ENCODE peak calls at places on chromosomes 16 and 17, in five cellular contexts. V, P, Q, D and Y are unnamed samples.

GRCh38 chr16:47574091-47575054 is 113.2 kb downstream of the PHKB start:
- DNase-seq in V (no peak), P (no peak), Q (no peak), D (no peak), Y (no peak)

GRCh38 chr16:59108374-59108773 is 374.3 kb upstream of the GOT2 start:
- DNase-seq in V (no peak), P (no peak), Q (no peak), D (no peak), Y (no peak)

GRCh38 chr17:14341866-14342265 is 41.0 kb downstream of the HS3ST3B1 start:
- DNase-seq in V (no peak), P (no peak), Q (no peak), D (no peak), Y (no peak)

GRCh38 chr16:68782198-68783174 is 45.4 kb downstream of the CDH1 start:
- DNase-seq in V (no peak), P (no peak), Q (no peak), D (no peak), Y (no peak)

GRCh38 chr16:28172331-28172730 is 39.4 kb downstream of the XPO6 start:
- DNase-seq in V (peak; percentile 54), P (no peak), Q (no peak), D (no peak), Y (no peak)

GRCh38 chr16:88560722-88561484 is 9.3 kb upstream of the ZC3H18 start:
- DNase-seq in V (no peak), P (no peak), Q (no peak), D (no peak), Y (no peak)

GRCh38 chr17:73705594-73705993 is 61.3 kb upstream of the SDK2 start:
- DNase-seq in V (no peak), P (no peak), Q (peak; percentile 28), D (no peak), Y (peak; percentile 89)

GRCh38 chr17:9472094-9472493 is 103.5 kb downstream of the STX8 start:
- DNase-seq in V (no peak), P (peak; percentile 53), Q (no peak), D (no peak), Y (no peak)

GRCh38 chr17:81251091-81251942 is 12.2 kb downstream of the NDUFAF8 start:
- DNase-seq in V (no peak), P (no peak), Q (no peak), D (peak; percentile 87), Y (no peak)

GRCh38 chr16:57486858-57487834 is 853 bp upstream of the DOK4 start:
- DNase-seq in V (no peak), P (no peak), Q (no peak), D (no peak), Y (no peak)

GRCh38 chr16:19429271-19429670 is 11.6 kb downstream of the TMC5 start:
- DNase-seq in V (no peak), P (no peak), Q (no peak), D (no peak), Y (no peak)

GRCh38 chr16:3664187-3664896 is 9.9 kb downstream of the DNASE1 start:
- DNase-seq in V (no peak), P (no peak), Q (no peak), D (no peak), Y (no peak)

GRCh38 chr16:25553711-25554436 is 137.9 kb upstream of the HS3ST4 start:
- DNase-seq in V (no peak), P (no peak), Q (no peak), D (no peak), Y (no peak)

GRCh38 chr16:27852681-27853080 is 210.8 kb downstream of the GSG1L start:
- DNase-seq in V (no peak), P (no peak), Q (no peak), D (no peak), Y (no peak)

GRCh38 chr16:17723735-17724134 is 253.0 kb upstream of the XYLT1 start:
- DNase-seq in V (no peak), P (no peak), Q (no peak), D (no peak), Y (no peak)

GRCh38 chr17:393806-394717 is 41.5 kb upstream of the RPH3AL start:
- DNase-seq in V (no peak), P (no peak), Q (no peak), D (no peak), Y (no peak)

GRCh38 chr16:85389679-85390470 is 223.2 kb upstream of the GSE1 start:
- DNase-seq in V (no peak), P (no peak), Q (no peak), D (no peak), Y (peak; percentile 61)

GRCh38 chr17:80827646-80828643 is 163.7 kb upstream of the CHMP6 start:
- DNase-seq in V (no peak), P (no peak), Q (no peak), D (peak; percentile 36), Y (no peak)

GRCh38 chr17:28398280-28398981 is 7.6 kb downstream of the SLC46A1 start:
- DNase-seq in V (peak; percentile 27), P (no peak), Q (no peak), D (no peak), Y (peak; percentile 78)

GRCh38 chr16:73154063-73154870 is 106.3 kb upstream of the ZFHX3 start:
- DNase-seq in V (peak; percentile 13), P (no peak), Q (no peak), D (no peak), Y (peak; percentile 73)

GRCh38 chr17:10987786-10988185 is 149.9 kb upstream of the PIRT start:
- DNase-seq in V (no peak), P (no peak), Q (no peak), D (no peak), Y (no peak)

GRCh38 chr17:31858647-31859486 is at the start of gene COPRS:
- DNase-seq in V (peak; percentile 95), P (peak; percentile 93), Q (peak; percentile 81), D (peak; percentile 93), Y (peak; percentile 93)

GRCh38 chr16:54077412-54077821 is 209.2 kb downstream of the IRX3 start:
- DNase-seq in V (no peak), P (peak; percentile 49), Q (peak; percentile 38), D (no peak), Y (peak; percentile 38)

GRCh38 chr16:1909661-1910231 is 8.5 kb downstream of the HS3ST6 start:
- DNase-seq in V (no peak), P (no peak), Q (no peak), D (peak; percentile 63), Y (no peak)

GRCh38 chr17:2964028-2964356 is 99.4 kb downstream of the OR1D5 start:
- DNase-seq in V (no peak), P (no peak), Q (no peak), D (no peak), Y (no peak)

GRCh38 chr16:89502319-89502843 is 5.8 kb upstream of the SPG7 start:
- DNase-seq in V (peak; percentile 84), P (peak; percentile 67), Q (peak; percentile 85), D (peak; percentile 85), Y (peak; percentile 27)

GRCh38 chr17:82418001-82418986 is at the start of the genes HEXD and OGFOD3:
- DNase-seq in V (peak; percentile 85), P (peak; percentile 82), Q (peak; percentile 90), D (peak; percentile 95), Y (peak; percentile 79)

GRCh38 chr17:48577946-48578615 is at the start of gene HOXB4:
- DNase-seq in V (peak; percentile 45), P (no peak), Q (no peak), D (peak; percentile 81), Y (peak; percentile 74)

GRCh38 chr16:54453863-54454262 is 167.3 kb upstream of the IRX3 start:
- DNase-seq in V (no peak), P (no peak), Q (no peak), D (no peak), Y (no peak)

GRCh38 chr16:77944631-77945030 is 77.7 kb upstream of the CLEC3A start:
- DNase-seq in V (no peak), P (no peak), Q (no peak), D (no peak), Y (no peak)

GRCh38 chr17:43832168-43832975 is 574 bp downstream of the MPP3 start:
- DNase-seq in V (peak; percentile 56), P (peak; percentile 80), Q (peak; percentile 92), D (peak; percentile 76), Y (peak; percentile 36)

GRCh38 chr16:89422527-89422904 is 67.8 kb downstream of the ANKRD11 start:
- DNase-seq in V (no peak), P (peak; percentile 80), Q (no peak), D (no peak), Y (no peak)

GRCh38 chr16:85935391-85935956 is 36.5 kb downstream of the IRF8 start:
- DNase-seq in V (no peak), P (no peak), Q (no peak), D (no peak), Y (no peak)

DNA sequence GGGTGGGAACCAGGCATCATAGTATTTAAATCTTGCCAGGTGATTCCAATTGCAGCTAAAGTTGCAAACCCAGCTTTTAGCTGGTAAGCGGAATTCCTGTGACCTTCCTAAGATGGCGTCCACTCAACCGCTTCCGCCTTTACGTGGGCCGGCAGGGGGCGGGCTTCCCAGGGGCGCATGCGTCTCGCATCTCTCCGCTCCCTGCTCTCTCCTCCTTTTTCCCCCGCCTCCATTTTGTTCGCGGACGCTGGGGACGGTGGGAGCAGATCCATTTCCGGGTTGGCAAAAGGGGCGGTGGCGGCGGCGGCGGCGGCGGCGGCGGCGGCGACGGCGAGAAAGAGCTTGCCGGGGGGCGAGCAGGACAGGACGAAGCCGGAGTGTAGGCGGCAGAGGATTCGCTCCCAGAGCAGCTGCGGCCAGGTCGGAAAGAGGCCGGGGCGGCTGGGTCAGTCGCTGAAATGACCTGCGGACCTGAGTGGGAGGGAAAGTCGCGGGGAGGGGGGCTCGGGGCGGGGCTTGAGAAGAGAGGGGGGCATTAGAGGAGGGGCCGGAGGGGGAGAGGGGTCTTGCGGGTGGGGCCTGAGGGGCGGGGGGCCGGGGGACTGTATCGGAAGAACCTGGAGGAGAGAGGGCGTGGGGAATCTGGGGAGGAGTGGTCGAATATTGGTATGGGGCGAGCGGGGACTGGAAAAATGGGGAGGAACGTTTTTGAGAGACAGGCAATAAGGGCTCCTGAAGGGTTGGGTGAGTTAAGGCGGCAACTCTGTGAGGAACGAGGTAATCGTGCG is at the start of gene WIPF2:
- DNase-seq in V (peak; percentile 97), P (peak; percentile 88), Q (peak; percentile 96), D (peak; percentile 97), Y (peak; percentile 98)
- TF ChIP-seq POLR2A in V (peak; percentile 75), P (peak; percentile 46), Q (no peak), D (peak; percentile 52), Y (peak; percentile 17)

GRCh38 chr17:33373209-33373608 is 80.1 kb upstream of the ASIC2 start:
- DNase-seq in V (no peak), P (no peak), Q (no peak), D (no peak), Y (no peak)
- TF ChIP-seq POLR2A in V (no peak), P (no peak), Q (no peak), D (no peak), Y (no peak)

GRCh38 chr17:76268991-76269981 is 4.1 kb downstream of the UBALD2 start:
- DNase-seq in V (no peak), P (no peak), Q (no peak), D (no peak), Y (no peak)

GRCh38 chr17:76272541-76273434 is 7.6 kb downstream of the UBALD2 start:
- DNase-seq in V (no peak), P (no peak), Q (no peak), D (no peak), Y (no peak)

GRCh38 chr17:76271669-76272540 is 6.8 kb downstream of the UBALD2 start:
- DNase-seq in V (peak; percentile 62), P (no peak), Q (no peak), D (no peak), Y (no peak)

GRCh38 chr17:76270127-76270592 is 5.0 kb downstream of the UBALD2 start:
- DNase-seq in V (no peak), P (no peak), Q (no peak), D (no peak), Y (no peak)

GRCh38 chr17:76270770-76271668 is 5.9 kb downstream of the UBALD2 start:
- DNase-seq in V (no peak), P (no peak), Q (no peak), D (peak; percentile 78), Y (no peak)
- TF ChIP-seq POLR2A in V (no peak), P (no peak), Q (no peak), D (no peak), Y (no peak)

GRCh38 chr16:67155305-67156145 is 4.2 kb downstream of the TRADD start:
- DNase-seq in V (peak; percentile 79), P (peak; percentile 87), Q (peak; percentile 79), D (peak; percentile 88), Y (peak; percentile 74)
- TF ChIP-seq POLR2A in V (no peak), P (no peak), Q (no peak), D (no peak), Y (no peak)